ENCODE peak calls at places on chromosomes 12 and 14, in ten cellular contexts. U is thyroid gland, C is A549, V is HL-60, W is coronary artery, R is astrocyte of the spinal cord, D is RWPE1, Q is HFFc6, M is GM12878, B is uterus. G is an unnamed sample.

GRCh38 chr14:66939409-66939808 is 249.8 kb upstream of the GARIN2 start:
- DNase-seq in W (no peak), Q (no peak), V (no peak), M (no peak), U (no peak), D (no peak), C (no peak), R (no peak), B (no peak), G (no peak)

GRCh38 chr12:14514154-14514842 is 53.4 kb downstream of the PLBD1 start:
- DNase-seq in C (no peak), V (peak), Q (peak), M (no peak), W (no peak), B (no peak), R (peak), D (peak), U (peak), G (no peak)

GRCh38 chr12:120495189-120495722 is 657 bp upstream of the DYNLL1 start:
- DNase-seq in Q (no peak), B (peak), V (no peak), D (peak), R (no peak), M (no peak), U (peak), C (peak), W (no peak), G (no peak)

GRCh38 chr12:92899388-92900001 is 29.6 kb downstream of the EEA1 start:
- DNase-seq in C (peak), V (no peak), Q (peak), W (peak), D (peak), B (peak), M (no peak), R (peak), U (peak), G (peak)

GRCh38 chr12:83040991-83041390 is 354.3 kb downstream of the TMTC2 start:
- DNase-seq in U (no peak), R (no peak), W (no peak), C (no peak), D (no peak), V (no peak), M (no peak), B (no peak), Q (no peak), G (no peak)

GRCh38 chr12:124762791-124763593 is 100.7 kb downstream of the SCARB1 start:
- DNase-seq in Q (no peak), C (no peak), U (no peak), W (no peak), R (no peak), V (no peak), B (no peak), M (no peak), D (peak), G (no peak)

GRCh38 chr14:105384041-105384557 is 14.2 kb upstream of the TEX22 start:
- DNase-seq in U (no peak), M (no peak), V (no peak), W (no peak), C (no peak), R (no peak), B (no peak), Q (no peak), D (no peak), G (no peak)

GRCh38 chr14:96184737-96185136 is 19.9 kb upstream of the BDKRB2 start:
- DNase-seq in D (no peak), C (no peak), U (no peak), M (no peak), B (no peak), V (no peak), Q (no peak), W (no peak), R (no peak), G (no peak)

GRCh38 chr12:106113042-106113441 is 25.7 kb downstream of the NUAK1 start:
- DNase-seq in D (no peak), M (peak), R (peak), V (no peak), W (no peak), U (no peak), C (no peak), B (no peak), Q (peak), G (no peak)

GRCh38 chr12:47829584-47829983 is 9.9 kb upstream of the HDAC7 start:
- DNase-seq in D (no peak), M (no peak), V (no peak), R (no peak), B (no peak), C (no peak), Q (no peak), W (no peak), U (no peak), G (no peak)

GRCh38 chr14:89000007-89000942 is 175.8 kb downstream of the TTC8 start:
- DNase-seq in U (peak), W (no peak), V (peak), R (peak), C (peak), M (no peak), Q (peak), B (no peak), D (peak), G (peak)

GRCh38 chr12:91316161-91316759 is 133.6 kb upstream of the DCN start:
- DNase-seq in B (no peak), D (no peak), Q (no peak), R (peak), C (no peak), U (no peak), W (no peak), V (no peak), M (no peak), G (no peak)

GRCh38 chr12:12121022-12121421 is 50.3 kb downstream of the BCL2L14 start:
- DNase-seq in Q (no peak), W (no peak), R (no peak), V (no peak), M (no peak), D (no peak), U (peak), B (no peak), C (no peak), G (no peak)

GRCh38 chr12:124502379-124502778 is 65.0 kb downstream of the NCOR2 start:
- DNase-seq in B (no peak), Q (no peak), C (no peak), R (no peak), W (no peak), V (no peak), U (no peak), D (no peak), M (no peak), G (no peak)

GRCh38 chr12:107844312-107844921 is 69.9 kb downstream of the ASCL4 start:
- DNase-seq in D (no peak), C (no peak), B (no peak), V (no peak), R (no peak), Q (no peak), M (no peak), W (no peak), U (no peak), G (no peak)

GRCh38 chr12:124626841-124627502 is 59.6 kb upstream of the NCOR2 start:
- DNase-seq in W (no peak), Q (no peak), R (peak), C (no peak), D (no peak), M (no peak), V (no peak), B (peak), U (peak), G (no peak)

GRCh38 chr14:89243765-89244164 is 173.3 kb downstream of the FOXN3 start:
- DNase-seq in B (no peak), U (no peak), D (no peak), C (no peak), R (no peak), M (no peak), V (no peak), W (peak), Q (no peak), G (no peak)

GRCh38 chr14:54567634-54568561 is 970 bp downstream of the SAMD4A start:
- DNase-seq in C (no peak), Q (no peak), B (peak), W (peak), D (peak), R (peak), U (peak), V (peak), M (no peak), G (no peak)

GRCh38 chr12:132711169-132711843 is 664 bp downstream of the PGAM5 start:
- DNase-seq in B (no peak), M (no peak), U (no peak), R (no peak), V (peak), W (no peak), Q (no peak), C (no peak), D (no peak), G (no peak)

GRCh38 chr12:105279460-105280056 is 43.6 kb upstream of the APPL2 start:
- DNase-seq in D (no peak), U (peak), Q (peak), M (no peak), R (no peak), C (no peak), V (peak), W (no peak), B (no peak), G (no peak)

GRCh38 chr12:82694970-82695369 is 8.3 kb downstream of the TMTC2 start:
- DNase-seq in B (no peak), Q (peak), D (peak), W (no peak), M (no peak), U (no peak), R (no peak), C (no peak), V (no peak), G (no peak)

GRCh38 chr12:46362895-46363581 is 9.5 kb downstream of the SLC38A2 start:
- DNase-seq in R (no peak), V (no peak), C (no peak), B (no peak), W (no peak), Q (no peak), D (no peak), U (no peak), M (no peak), G (no peak)

GRCh38 chr12:81564237-81564636 is 194.9 kb downstream of the PPFIA2 start:
- DNase-seq in Q (no peak), M (no peak), B (no peak), C (no peak), V (no peak), R (no peak), U (no peak), D (no peak), W (no peak), G (no peak)

GRCh38 chr12:122021193-122021821 is 377 bp upstream of the BCL7A start:
- DNase-seq in D (no peak), C (no peak), Q (no peak), M (no peak), B (no peak), R (no peak), W (no peak), V (peak), U (peak), G (no peak)

GRCh38 chr12:24954261-24954660 is 5.4 kb upstream of the BCAT1 start:
- DNase-seq in Q (no peak), W (no peak), R (no peak), M (no peak), V (no peak), C (no peak), U (no peak), D (no peak), B (no peak), G (no peak)

GRCh38 chr14:47269788-47270492 is 405.5 kb downstream of the MDGA2 start:
- DNase-seq in R (peak), Q (no peak), D (no peak), C (no peak), V (no peak), W (no peak), U (no peak), B (no peak), M (no peak), G (no peak)

GRCh38 chr14:52067873-52068740 is 752 bp downstream of the NID2 start:
- DNase-seq in M (no peak), Q (no peak), U (peak), B (peak), D (no peak), W (no peak), V (no peak), R (no peak), C (peak), G (no peak)

GRCh38 chr12:95949801-95950206 is 6.7 kb downstream of the AMDHD1 start:
- DNase-seq in D (no peak), M (no peak), C (no peak), R (no peak), U (no peak), B (no peak), W (no peak), V (no peak), Q (no peak), G (no peak)

GRCh38 chr12:87768884-87769283 is 260.3 kb downstream of the C12orf50 start:
- DNase-seq in U (no peak), C (no peak), Q (no peak), M (no peak), W (no peak), V (no peak), D (no peak), B (no peak), R (no peak), G (no peak)

GRCh38 chr12:106774808-106775524 is 484 bp downstream of the RIC8B start:
- DNase-seq in U (no peak), W (no peak), R (no peak), Q (no peak), C (no peak), M (no peak), B (no peak), D (no peak), V (peak), G (no peak)

GRCh38 chr12:38783304-38783703 is 122.1 kb downstream of the CPNE8 start:
- DNase-seq in U (no peak), W (no peak), D (no peak), B (no peak), R (no peak), Q (no peak), C (no peak), V (no peak), M (no peak), G (no peak)
- TF ChIP-seq CTCF in U (no peak), W (no peak), D (no peak), B (no peak), R (no peak), Q (no peak), C (no peak), V (no peak), M (no peak), G (no peak)

GRCh38 chr12:58920102-58920955 is at the start of gene LRIG3:
- DNase-seq in C (peak), M (no peak), W (peak), D (peak), B (peak), Q (peak), R (peak), U (peak), V (peak), G (peak)
- TF ChIP-seq CTCF in C (no peak), M (no peak), W (no peak), D (no peak), B (peak), Q (peak), R (no peak), U (no peak), V (no peak), G (no peak)

DNA sequence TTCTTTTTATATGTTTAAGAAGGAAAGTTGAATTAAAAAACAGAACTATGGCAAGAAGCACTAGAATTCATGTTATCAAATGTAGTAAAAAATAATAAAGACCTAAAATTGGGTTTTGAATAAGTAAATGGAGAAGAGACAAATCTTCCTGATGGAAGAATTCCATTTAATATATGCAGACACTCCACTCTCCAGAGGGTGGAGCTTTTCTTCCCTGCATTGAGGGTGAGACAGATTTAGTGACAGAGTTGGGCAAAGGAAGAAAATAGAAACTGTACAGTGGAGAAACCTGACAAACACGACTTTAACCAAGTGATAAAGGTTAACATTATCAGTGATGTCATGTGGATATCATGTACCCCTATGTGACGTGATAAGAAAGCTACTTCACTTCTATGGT is 217.6 kb downstream of the PRKD1 start:
- DNase-seq in M (no peak), Q (no peak), C (no peak), D (no peak), R (no peak), W (no peak), B (no peak), U (no peak), V (no peak), G (no peak)
- TF ChIP-seq CTCF in M (no peak), Q (peak), C (no peak), D (no peak), R (peak), W (no peak), B (no peak), U (no peak), V (no peak), G (no peak)

GRCh38 chr12:51083140-51083833 is at the start of gene CSRNP2:
- DNase-seq in D (peak), U (peak), B (peak), W (peak), R (peak), Q (peak), V (peak), C (peak), M (peak), G (peak)
- TF ChIP-seq CTCF in D (no peak), U (no peak), B (no peak), W (no peak), R (peak), Q (peak), V (no peak), C (no peak), M (no peak), G (peak)

DNA sequence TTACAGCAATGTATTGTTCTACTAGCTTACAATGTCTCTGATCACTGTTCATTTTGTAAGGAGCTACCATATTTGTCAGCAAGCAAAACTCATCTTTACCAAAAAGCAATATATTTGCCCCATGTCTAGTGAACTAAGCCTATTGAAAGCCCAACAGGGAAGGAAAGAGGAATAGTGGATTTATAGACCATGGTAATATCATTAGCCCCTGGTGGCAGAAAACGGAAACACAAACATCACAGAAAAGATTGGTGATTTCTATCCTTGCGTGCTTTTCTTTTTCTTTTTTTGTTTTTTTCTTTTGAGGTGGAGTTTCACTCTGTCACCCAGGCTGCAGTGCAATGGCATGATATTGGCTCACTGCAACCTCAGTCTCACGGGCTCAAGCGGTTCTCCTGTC is 1562.4 kb upstream of the TMEM132C start:
- DNase-seq in W (no peak), U (no peak), Q (no peak), R (no peak), C (no peak), V (no peak), D (no peak), M (no peak), B (no peak), G (no peak)
- TF ChIP-seq CTCF in W (no peak), U (no peak), Q (peak), R (peak), C (no peak), V (no peak), D (no peak), M (no peak), B (no peak), G (no peak)

G was measured in thoracic aorta.